ENCODE peak calls at places on chromosomes 2 and 18, in four cellular contexts. D, R, W and V are unnamed samples.

GRCh38 chr2:60958800-60959199 is 58.7 kb upstream of the PEX13 start:
- DNase-seq in D (peak; percentile 69), R (no peak), W (no peak), V (no peak)

GRCh38 chr2:26238301-26238958 is 6.0 kb downstream of the HADHA start:
- DNase-seq in D (no peak), R (no peak), W (no peak), V (no peak)

GRCh38 chr2:182587831-182588230 is 128.2 kb upstream of the DNAJC10 start:
- DNase-seq in D (peak; percentile 97), R (no peak), W (no peak), V (no peak)

GRCh38 chr2:60553496-60553991 is at the start of gene BCL11A:
- DNase-seq in D (peak; percentile 91), R (no peak), W (no peak), V (no peak)

GRCh38 chr2:170013802-170014551 is 164.0 kb upstream of the MYO3B start:
- DNase-seq in D (peak; percentile 26), R (no peak), W (no peak), V (no peak)

GRCh38 chr2:124988111-124988510 is 963.0 kb downstream of the CNTNAP5 start:
- DNase-seq in D (no peak), R (no peak), W (no peak), V (no peak)

GRCh38 chr2:116696223-116696622 is 1118.3 kb upstream of the DDX18 start:
- DNase-seq in D (no peak), R (no peak), W (no peak), V (no peak)

GRCh38 chr2:65901809-65902208 is 469.4 kb upstream of the SPRED2 start:
- DNase-seq in D (no peak), R (no peak), W (no peak), V (no peak)

GRCh38 chr18:32577561-32577960 is 106.9 kb upstream of the GAREM1 start:
- DNase-seq in D (no peak), R (no peak), W (no peak), V (no peak)

GRCh38 chr2:151481744-151482143 is 72.0 kb downstream of the RIF1 start:
- DNase-seq in D (no peak), R (no peak), W (no peak), V (no peak)

GRCh38 chr2:96485751-96486643 is 19.2 kb downstream of the NEURL3 start:
- DNase-seq in D (peak; percentile 88), R (peak; percentile 88), W (peak; percentile 24), V (peak; percentile 61)

GRCh38 chr18:37604032-37604431 is 38.4 kb upstream of the CELF4 start:
- DNase-seq in D (no peak), R (no peak), W (no peak), V (no peak)

GRCh38 chr2:235287369-235287722 is 206.5 kb upstream of the AGAP1 start:
- DNase-seq in D (no peak), R (no peak), W (no peak), V (peak; percentile 55)

GRCh38 chr2:236840215-236840614 is 245.5 kb upstream of the COPS8 start:
- DNase-seq in D (no peak), R (no peak), W (no peak), V (no peak)

GRCh38 chr2:121085801-121086200 is 199.2 kb downstream of the TFCP2L1 start:
- DNase-seq in D (no peak), R (no peak), W (no peak), V (no peak)

DNA sequence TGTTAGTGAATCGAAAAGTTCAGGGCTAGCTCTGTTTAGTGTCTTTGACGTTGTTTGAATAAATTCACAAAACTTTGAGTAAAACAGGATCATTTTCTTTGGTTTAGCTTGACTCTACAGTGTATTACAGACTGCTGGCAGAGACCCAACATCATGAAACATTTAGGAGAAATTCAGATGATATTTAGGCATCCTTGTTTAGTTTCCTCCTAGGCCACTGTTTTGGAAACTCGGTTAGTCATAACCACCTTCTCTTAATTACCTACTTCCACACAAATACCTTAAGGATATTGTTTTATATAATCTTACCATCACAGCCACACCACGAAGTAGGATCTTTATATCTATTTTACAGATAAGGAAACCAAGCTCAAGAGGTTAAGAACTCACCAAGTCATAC is 7.8 kb downstream of the LIMS1 start:
- DNase-seq in D (peak; percentile 71), R (no peak), W (no peak), V (no peak)
- H3K27ac ChIP-seq in D (peak overlapping the region; percentile 24), R (no peak overlapping the region), W (peak overlapping the region; percentile 28), V (no peak overlapping the region)

GRCh38 chr2:225932741-225933413 is 533.4 kb downstream of the NYAP2 start:
- DNase-seq in D (no peak), R (no peak), W (no peak), V (no peak)

GRCh38 chr2:225938991-225939390 is 539.5 kb downstream of the NYAP2 start:
- DNase-seq in D (no peak), R (no peak), W (no peak), V (no peak)

GRCh38 chr2:225937625-225938024 is 538.1 kb downstream of the NYAP2 start:
- DNase-seq in D (peak; percentile 6), R (no peak), W (no peak), V (no peak)
- H3K27ac ChIP-seq in D (no peak overlapping the region), R (no peak overlapping the region), W (no peak overlapping the region), V (no peak overlapping the region)

GRCh38 chr2:51344886-51345285 is 313.0 kb upstream of the NRXN1 start:
- DNase-seq in D (no peak), R (no peak), W (no peak), V (no peak)
- H3K27ac ChIP-seq in D (no peak overlapping the region), R (no peak overlapping the region), W (no peak overlapping the region), V (no peak overlapping the region)

DNA sequence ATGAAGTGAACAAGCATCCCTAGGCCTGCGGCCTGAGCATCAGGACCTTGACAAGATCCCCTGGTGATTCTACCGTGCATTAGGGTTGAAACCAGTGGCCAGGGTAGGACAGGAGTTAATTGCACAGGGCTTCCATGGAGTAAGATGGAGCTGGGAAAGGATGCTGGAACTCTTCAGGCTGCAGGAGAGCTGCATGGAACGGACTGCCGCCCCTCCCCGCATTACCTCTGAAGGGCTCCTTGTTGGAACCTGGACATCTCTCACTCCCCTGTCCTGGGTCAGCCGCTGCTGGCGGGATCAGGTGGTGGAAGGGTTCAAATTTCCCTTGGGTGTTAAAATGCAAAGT is 156.6 kb upstream of the ID2 start:
- DNase-seq in D (no peak), R (no peak), W (no peak), V (no peak)
- H3K27ac ChIP-seq in D (no peak overlapping the region), R (no peak overlapping the region), W (no peak overlapping the region), V (no peak overlapping the region)

GRCh38 chr2:189599245-189599644 is 18.7 kb upstream of the SLC40A1 start:
- DNase-seq in D (peak; percentile 69), R (no peak), W (no peak), V (no peak)

GRCh38 chr2:189602233-189602632 is 21.6 kb upstream of the SLC40A1 start:
- DNase-seq in D (no peak), R (no peak), W (no peak), V (no peak)

GRCh38 chr2:189595412-189595811 is 14.8 kb upstream of the SLC40A1 start:
- DNase-seq in D (no peak), R (no peak), W (no peak), V (no peak)

DNA sequence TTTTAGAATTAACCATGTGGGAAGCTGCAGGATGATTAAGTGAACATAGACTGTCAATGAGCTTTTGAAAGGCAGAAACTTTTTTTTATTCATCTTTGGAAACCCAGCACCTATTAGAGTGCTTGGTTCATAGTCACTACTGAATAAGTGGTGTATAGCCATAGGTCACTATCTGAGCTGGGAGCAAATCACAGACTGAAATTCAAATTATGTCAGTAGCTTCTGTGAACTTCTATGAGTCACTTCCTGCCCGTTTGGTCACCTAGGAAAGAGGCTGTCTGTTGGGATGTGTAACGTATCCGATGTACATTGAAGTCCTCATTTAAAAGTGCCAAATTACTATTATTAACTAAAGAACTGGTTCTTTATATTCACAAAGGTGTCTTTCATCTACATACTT is 20.5 kb upstream of the SLC40A1 start:
- DNase-seq in D (peak; percentile 60), R (no peak), W (no peak), V (no peak)
- H3K27ac ChIP-seq in D (no peak overlapping the region), R (no peak overlapping the region), W (no peak overlapping the region), V (no peak overlapping the region)

GRCh38 chr2:67802296-67802695 is 260.5 kb downstream of the C1D start:
- DNase-seq in D (no peak), R (no peak), W (no peak), V (no peak)
- H3K27ac ChIP-seq in D (no peak overlapping the region), R (no peak overlapping the region), W (no peak overlapping the region), V (no peak overlapping the region)

DNA sequence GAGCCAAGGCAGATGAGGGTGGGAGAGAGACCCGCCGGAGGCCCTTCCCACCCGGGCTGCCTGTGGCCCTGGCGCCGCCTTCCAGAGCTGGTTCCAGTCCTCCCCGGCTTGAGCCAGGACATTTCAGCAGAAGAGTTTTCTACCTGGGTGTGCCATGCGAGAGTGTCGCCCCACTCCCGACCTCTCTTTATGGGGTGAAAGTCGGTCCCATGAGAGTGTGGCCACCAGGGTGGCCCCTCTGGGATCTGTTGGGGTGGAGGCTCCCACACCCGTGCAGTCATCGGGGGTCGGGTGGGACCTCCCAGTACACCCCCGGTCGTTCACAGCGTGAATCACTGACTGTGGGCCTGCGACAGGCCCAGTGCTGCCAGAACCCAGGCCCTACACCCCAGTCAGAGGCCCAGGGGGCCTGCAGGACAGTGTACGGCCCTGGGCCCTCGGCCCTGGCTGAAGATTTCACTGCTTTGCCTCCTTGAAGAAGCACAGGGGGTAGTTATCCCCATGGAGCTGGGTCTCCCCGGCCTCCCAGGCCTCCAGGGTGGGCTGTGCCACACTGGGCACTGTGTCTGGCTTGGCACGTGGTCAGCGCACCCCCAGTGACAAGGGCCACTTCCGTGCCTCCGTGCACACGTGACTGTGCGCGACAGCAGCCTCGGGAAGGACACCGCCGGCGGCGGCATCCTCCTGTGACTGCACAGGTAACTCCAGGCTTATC is 5.9 kb downstream of the NFATC1 start:
- DNase-seq in D (no peak), R (peak; percentile 74), W (no peak), V (no peak)
- H3K27ac ChIP-seq in D (no peak overlapping the region), R (peak overlapping the region; percentile 33), W (peak overlapping the region; percentile 48), V (no peak overlapping the region)